ENCODE peak calls at places on chromosomes 5 and 9, in seven cellular contexts. I is stimulated activated CD8-positive, alpha-beta memory T cell treated with anti-CD3 and anti-CD28 coated beads, Interleukin-4, amount 100 ng/mL, for 1 hour; A is neural crest cell; M is activated T-helper 1 cell treated with Interleukin-2 at 50 U/mL for 16 hours; V is brain microvascular endothelial cell; T is psoas muscle; N is kidney tubule cell. K is an unnamed sample.

GRCh38 chr5:67033893-67034605 is 162.6 kb downstream of the CD180 start:
- DNase-seq in I (no peak), A (no peak), M (no peak), V (no peak), T (no peak), N (no peak), K (no peak)

GRCh38 chr5:40904205-40904993 is 4.9 kb upstream of the C7 start:
- DNase-seq in I (no peak), A (peak), M (no peak), V (peak), T (peak), N (peak), K (peak)

GRCh38 chr9:99867968-99868367 is 38.5 kb upstream of the STX17 start:
- DNase-seq in I (no peak), A (no peak), M (no peak), V (no peak), T (no peak), N (no peak), K (no peak)

GRCh38 chr5:121872846-121873245 is 21.2 kb downstream of the FTMT start:
- DNase-seq in I (no peak), A (no peak), M (no peak), V (no peak), T (no peak), N (no peak), K (no peak)

GRCh38 chr9:33287087-33287490 is 3.2 kb upstream of the NFX1 start:
- DNase-seq in I (no peak), A (peak), M (no peak), V (peak), T (no peak), N (peak), K (peak)

GRCh38 chr5:53552561-53552960 is 7.9 kb upstream of the NDUFS4 start:
- DNase-seq in I (no peak), A (no peak), M (no peak), V (no peak), T (no peak), N (no peak), K (no peak)

GRCh38 chr9:94721754-94722153 is 4.7 kb upstream of the AOPEP start:
- DNase-seq in I (no peak), A (no peak), M (no peak), V (no peak), T (no peak), N (no peak), K (no peak)

GRCh38 chr9:12659220-12659619 is 34.0 kb upstream of the TYRP1 start:
- DNase-seq in I (no peak), A (no peak), M (no peak), V (no peak), T (no peak), N (no peak), K (no peak)

GRCh38 chr5:28397502-28397941 is 1359.1 kb upstream of the CDH9 start:
- DNase-seq in I (no peak), A (no peak), M (no peak), V (peak), T (no peak), N (peak), K (no peak)

GRCh38 chr5:161432798-161433197 is 113.7 kb downstream of the GABRB2 start:
- DNase-seq in I (no peak), A (no peak), M (no peak), V (no peak), T (no peak), N (no peak), K (peak)

GRCh38 chr9:121807918-121808278 is 156.5 kb downstream of the DAB2IP start:
- DNase-seq in I (no peak), A (no peak), M (no peak), V (no peak), T (no peak), N (no peak), K (no peak)

K was measured in SHP77.